ENCODE peak calls at places on chromosome 1, in nine cellular contexts. One of them, this sample, is unnamed.

GRCh38 chr1:55626326-55626725 is 411.2 kb upstream of the USP24 start:
- DNase-seq in AG04450: no peak
- DNase-seq in dorsolateral prefrontal cortex: no peak
- DNase-seq in tibial nerve: no peak
- DNase-seq in foreskin fibroblast: peak; percentile 35
- DNase-seq in OCI-LY7: no peak
- DNase-seq in heart right ventricle: no peak
- DNase-seq in left ventricle myocardium inferior: no peak
- DNase-seq in A549: no peak
- DNase-seq in this sample: no peak

GRCh38 chr1:101235696-101236545 is 898 bp upstream of the S1PR1 start:
- DNase-seq in foreskin fibroblast: peak; percentile 18
- DNase-seq in AG04450: no peak
- DNase-seq in left ventricle myocardium inferior: peak; percentile 43
- DNase-seq in tibial nerve: peak; percentile 30
- DNase-seq in dorsolateral prefrontal cortex: no peak
- DNase-seq in OCI-LY7: peak; percentile 41
- DNase-seq in A549: no peak
- DNase-seq in heart right ventricle: peak; percentile 50
- DNase-seq in this sample: peak; percentile 49

GRCh38 chr1:31368611-31369107 is 4.2 kb downstream of the FABP3 start:
- DNase-seq in foreskin fibroblast: no peak
- DNase-seq in heart right ventricle: peak; percentile 73
- DNase-seq in tibial nerve: no peak
- DNase-seq in OCI-LY7: no peak
- DNase-seq in A549: no peak
- DNase-seq in left ventricle myocardium inferior: peak; percentile 46
- DNase-seq in dorsolateral prefrontal cortex: no peak
- DNase-seq in AG04450: no peak
- DNase-seq in this sample: no peak

GRCh38 chr1:224544276-224544675 is 71.8 kb upstream of the CNIH3 start:
- DNase-seq in OCI-LY7: no peak
- DNase-seq in AG04450: no peak
- DNase-seq in dorsolateral prefrontal cortex: no peak
- DNase-seq in tibial nerve: no peak
- DNase-seq in left ventricle myocardium inferior: no peak
- DNase-seq in A549: no peak
- DNase-seq in heart right ventricle: no peak
- DNase-seq in foreskin fibroblast: peak; percentile 81
- DNase-seq in this sample: no peak

GRCh38 chr1:117453958-117454357 is 86.7 kb downstream of the MAN1A2 start:
- DNase-seq in heart right ventricle: no peak
- DNase-seq in AG04450: no peak
- DNase-seq in foreskin fibroblast: no peak
- DNase-seq in tibial nerve: no peak
- DNase-seq in dorsolateral prefrontal cortex: no peak
- DNase-seq in OCI-LY7: no peak
- DNase-seq in left ventricle myocardium inferior: no peak
- DNase-seq in A549: no peak
- DNase-seq in this sample: no peak

GRCh38 chr1:51295926-51296325 is 34.4 kb downstream of the TTC39A start:
- DNase-seq in A549: no peak
- DNase-seq in dorsolateral prefrontal cortex: no peak
- DNase-seq in foreskin fibroblast: no peak
- DNase-seq in heart right ventricle: no peak
- DNase-seq in AG04450: no peak
- DNase-seq in OCI-LY7: no peak
- DNase-seq in tibial nerve: no peak
- DNase-seq in left ventricle myocardium inferior: no peak
- DNase-seq in this sample: no peak

GRCh38 chr1:195141294-195141693 is 1466.9 kb downstream of the KCNT2 start:
- DNase-seq in OCI-LY7: peak; percentile 3
- DNase-seq in A549: no peak
- DNase-seq in tibial nerve: no peak
- DNase-seq in AG04450: no peak
- DNase-seq in foreskin fibroblast: no peak
- DNase-seq in heart right ventricle: no peak
- DNase-seq in left ventricle myocardium inferior: no peak
- DNase-seq in dorsolateral prefrontal cortex: no peak
- DNase-seq in this sample: no peak

GRCh38 chr1:113811353-113811887 is 856 bp downstream of the RSBN1 start:
- DNase-seq in tibial nerve: peak; percentile 45
- DNase-seq in dorsolateral prefrontal cortex: peak; percentile 15
- DNase-seq in left ventricle myocardium inferior: no peak
- DNase-seq in AG04450: no peak
- DNase-seq in A549: peak; percentile 8
- DNase-seq in OCI-LY7: peak; percentile 55
- DNase-seq in foreskin fibroblast: no peak
- DNase-seq in heart right ventricle: peak; percentile 45
- DNase-seq in this sample: peak; percentile 23

GRCh38 chr1:46442317-46443161 is 47.1 kb upstream of the DMBX1 start:
- DNase-seq in AG04450: peak; percentile 20
- DNase-seq in OCI-LY7: peak; percentile 70
- DNase-seq in heart right ventricle: peak; percentile 72
- DNase-seq in tibial nerve: peak; percentile 83
- DNase-seq in A549: peak; percentile 65
- DNase-seq in foreskin fibroblast: peak; percentile 45
- DNase-seq in dorsolateral prefrontal cortex: peak; percentile 65
- DNase-seq in left ventricle myocardium inferior: peak; percentile 66
- DNase-seq in this sample: peak; percentile 85

GRCh38 chr1:236117710-236118109 is 24.6 kb upstream of the GPR137B start:
- DNase-seq in left ventricle myocardium inferior: no peak
- DNase-seq in OCI-LY7: no peak
- DNase-seq in foreskin fibroblast: no peak
- DNase-seq in A549: no peak
- DNase-seq in dorsolateral prefrontal cortex: no peak
- DNase-seq in tibial nerve: no peak
- DNase-seq in AG04450: no peak
- DNase-seq in heart right ventricle: no peak
- DNase-seq in this sample: no peak

GRCh38 chr1:228157381-228158126 is 7.8 kb downstream of the GJC2 start:
- DNase-seq in OCI-LY7: no peak
- DNase-seq in dorsolateral prefrontal cortex: no peak
- DNase-seq in foreskin fibroblast: no peak
- DNase-seq in heart right ventricle: no peak
- DNase-seq in A549: no peak
- DNase-seq in left ventricle myocardium inferior: peak; percentile 8
- DNase-seq in AG04450: no peak
- DNase-seq in tibial nerve: no peak
- DNase-seq in this sample: no peak

GRCh38 chr1:228898582-228898992 is 163.3 kb downstream of the RHOU start:
- DNase-seq in A549: no peak
- DNase-seq in heart right ventricle: no peak
- DNase-seq in tibial nerve: no peak
- DNase-seq in OCI-LY7: no peak
- DNase-seq in AG04450: no peak
- DNase-seq in foreskin fibroblast: no peak
- DNase-seq in dorsolateral prefrontal cortex: no peak
- DNase-seq in left ventricle myocardium inferior: no peak
- DNase-seq in this sample: peak; percentile 49

GRCh38 chr1:12052997-12053686 is 10.0 kb upstream of the TNFRSF8 start:
- DNase-seq in A549: no peak
- DNase-seq in dorsolateral prefrontal cortex: peak; percentile 49
- DNase-seq in heart right ventricle: peak; percentile 64
- DNase-seq in OCI-LY7: no peak
- DNase-seq in AG04450: no peak
- DNase-seq in foreskin fibroblast: no peak
- DNase-seq in left ventricle myocardium inferior: peak; percentile 61
- DNase-seq in tibial nerve: no peak
- DNase-seq in this sample: no peak

GRCh38 chr1:235098991-235099390 is 29.6 kb downstream of the TOMM20 start:
- DNase-seq in OCI-LY7: no peak
- DNase-seq in left ventricle myocardium inferior: no peak
- DNase-seq in A549: no peak
- DNase-seq in heart right ventricle: no peak
- DNase-seq in tibial nerve: no peak
- DNase-seq in foreskin fibroblast: no peak
- DNase-seq in AG04450: no peak
- DNase-seq in dorsolateral prefrontal cortex: no peak
- DNase-seq in this sample: no peak

GRCh38 chr1:145891587-145892485 is 6.2 kb upstream of the ANKRD35 start:
- DNase-seq in left ventricle myocardium inferior: peak; percentile 89
- DNase-seq in dorsolateral prefrontal cortex: peak; percentile 97
- DNase-seq in AG04450: peak; percentile 98
- DNase-seq in A549: peak; percentile 99
- DNase-seq in OCI-LY7: peak; percentile 66
- DNase-seq in heart right ventricle: peak; percentile 95
- DNase-seq in tibial nerve: peak; percentile 99
- DNase-seq in foreskin fibroblast: peak; percentile 100
- DNase-seq in this sample: peak; percentile 98

GRCh38 chr1:1664941-1665814 is 6.4 kb upstream of the CDK11B start:
- DNase-seq in tibial nerve: no peak
- DNase-seq in dorsolateral prefrontal cortex: no peak
- DNase-seq in AG04450: no peak
- DNase-seq in OCI-LY7: no peak
- DNase-seq in left ventricle myocardium inferior: no peak
- DNase-seq in foreskin fibroblast: no peak
- DNase-seq in heart right ventricle: no peak
- DNase-seq in A549: no peak
- DNase-seq in this sample: no peak
- H3K4me3 ChIP-seq in tibial nerve: no peak overlapping the region
- H3K4me3 ChIP-seq in dorsolateral prefrontal cortex: no peak overlapping the region
- H3K4me3 ChIP-seq in AG04450: no peak overlapping the region
- H3K4me3 ChIP-seq in OCI-LY7: no peak overlapping the region
- H3K4me3 ChIP-seq in left ventricle myocardium inferior: no peak overlapping the region
- H3K4me3 ChIP-seq in foreskin fibroblast: no peak overlapping the region
- H3K4me3 ChIP-seq in heart right ventricle: no peak overlapping the region
- H3K4me3 ChIP-seq in A549: no peak overlapping the region
- H3K4me3 ChIP-seq in this sample: no peak overlapping the region

GRCh38 chr1:156895408-156895874 is 1.9 kb downstream of the PEAR1 start:
- DNase-seq in OCI-LY7: no peak
- DNase-seq in AG04450: no peak
- DNase-seq in heart right ventricle: no peak
- DNase-seq in dorsolateral prefrontal cortex: no peak
- DNase-seq in A549: no peak
- DNase-seq in foreskin fibroblast: no peak
- DNase-seq in tibial nerve: peak; percentile 40
- DNase-seq in left ventricle myocardium inferior: no peak
- DNase-seq in this sample: no peak
- H3K4me3 ChIP-seq in OCI-LY7: no peak overlapping the region
- H3K4me3 ChIP-seq in AG04450: no peak overlapping the region
- H3K4me3 ChIP-seq in heart right ventricle: peak overlapping the region; percentile 77
- H3K4me3 ChIP-seq in dorsolateral prefrontal cortex: no peak overlapping the region
- H3K4me3 ChIP-seq in A549: no peak overlapping the region
- H3K4me3 ChIP-seq in foreskin fibroblast: peak overlapping the region; percentile 54
- H3K4me3 ChIP-seq in tibial nerve: peak overlapping the region; percentile 30
- H3K4me3 ChIP-seq in left ventricle myocardium inferior: peak overlapping the region; percentile 72
- H3K4me3 ChIP-seq in this sample: no peak overlapping the region

DNA sequence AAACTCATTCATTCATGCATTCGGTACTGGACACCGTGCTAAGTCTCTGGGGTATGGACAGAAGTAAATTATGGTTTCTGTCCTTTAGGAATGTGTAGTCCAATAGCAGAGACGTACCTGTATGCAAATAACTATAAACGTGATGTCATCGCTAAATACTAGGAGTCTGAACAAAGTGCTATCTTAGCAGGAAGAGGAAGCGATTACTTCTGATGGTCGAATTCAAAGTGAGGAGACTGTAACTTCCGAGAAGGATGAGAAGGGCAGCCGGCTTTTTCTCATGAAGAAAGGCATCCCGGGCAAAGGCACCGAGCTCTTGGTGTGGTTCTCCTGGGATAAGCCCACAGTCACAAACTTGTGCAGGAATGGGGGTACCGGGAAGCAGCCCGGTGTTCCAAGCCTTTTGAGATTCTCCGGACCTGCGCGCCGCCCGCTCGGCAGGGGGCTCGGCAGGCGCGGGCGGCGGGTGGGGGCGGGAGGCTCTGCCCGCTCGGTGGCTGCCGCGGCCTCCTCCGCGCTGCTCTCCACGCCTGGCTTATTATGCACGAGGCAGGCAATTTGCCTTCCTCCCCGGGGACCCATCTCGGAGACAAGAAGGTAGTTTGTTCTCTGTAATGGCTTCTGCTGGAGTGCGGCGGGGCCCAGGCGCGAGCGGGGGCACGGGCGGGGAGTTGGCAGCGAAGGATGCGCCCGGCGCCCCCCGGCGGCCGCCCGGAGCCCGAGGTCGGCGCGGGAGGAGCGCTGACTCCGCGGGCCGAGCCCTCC is 67.5 kb upstream of the CD1D start:
- DNase-seq in tibial nerve: no peak
- DNase-seq in left ventricle myocardium inferior: peak; percentile 30
- DNase-seq in heart right ventricle: no peak
- DNase-seq in AG04450: no peak
- DNase-seq in foreskin fibroblast: peak; percentile 35
- DNase-seq in dorsolateral prefrontal cortex: no peak
- DNase-seq in A549: peak; percentile 63
- DNase-seq in OCI-LY7: peak; percentile 62
- DNase-seq in this sample: no peak
- H3K4me3 ChIP-seq in tibial nerve: peak overlapping the region; percentile 34
- H3K4me3 ChIP-seq in left ventricle myocardium inferior: peak overlapping the region; percentile 64
- H3K4me3 ChIP-seq in heart right ventricle: peak overlapping the region; percentile 54
- H3K4me3 ChIP-seq in AG04450: peak overlapping the region; percentile 61
- H3K4me3 ChIP-seq in foreskin fibroblast: peak overlapping the region; percentile 43
- H3K4me3 ChIP-seq in dorsolateral prefrontal cortex: peak overlapping the region; percentile 63
- H3K4me3 ChIP-seq in A549: peak overlapping the region; percentile 60
- H3K4me3 ChIP-seq in OCI-LY7: peak overlapping the region; percentile 67
- H3K4me3 ChIP-seq in this sample: peak overlapping the region; percentile 14

GRCh38 chr1:53220171-53220961 is at the start of gene CZIB:
- DNase-seq in OCI-LY7: peak; percentile 94
- DNase-seq in left ventricle myocardium inferior: peak; percentile 96
- DNase-seq in dorsolateral prefrontal cortex: peak; percentile 93
- DNase-seq in A549: peak; percentile 73
- DNase-seq in AG04450: peak; percentile 58
- DNase-seq in tibial nerve: peak; percentile 91
- DNase-seq in heart right ventricle: peak; percentile 95
- DNase-seq in foreskin fibroblast: peak; percentile 88
- DNase-seq in this sample: peak; percentile 98

GRCh38 chr1:53218201-53218600 is 2.2 kb downstream of the CZIB start:
- DNase-seq in foreskin fibroblast: no peak
- DNase-seq in AG04450: no peak
- DNase-seq in OCI-LY7: no peak
- DNase-seq in tibial nerve: no peak
- DNase-seq in dorsolateral prefrontal cortex: no peak
- DNase-seq in left ventricle myocardium inferior: no peak
- DNase-seq in A549: no peak
- DNase-seq in heart right ventricle: no peak
- DNase-seq in this sample: no peak

GRCh38 chr1:53214541-53214940 is 5.9 kb downstream of the CZIB start:
- DNase-seq in dorsolateral prefrontal cortex: no peak
- DNase-seq in heart right ventricle: no peak
- DNase-seq in left ventricle myocardium inferior: no peak
- DNase-seq in tibial nerve: no peak
- DNase-seq in foreskin fibroblast: no peak
- DNase-seq in OCI-LY7: no peak
- DNase-seq in AG04450: no peak
- DNase-seq in A549: no peak
- DNase-seq in this sample: no peak

GRCh38 chr1:53220962-53221286 is 490 bp upstream of the CZIB start:
- DNase-seq in heart right ventricle: no peak
- DNase-seq in tibial nerve: no peak
- DNase-seq in A549: no peak
- DNase-seq in AG04450: no peak
- DNase-seq in left ventricle myocardium inferior: no peak
- DNase-seq in foreskin fibroblast: no peak
- DNase-seq in OCI-LY7: no peak
- DNase-seq in dorsolateral prefrontal cortex: no peak
- DNase-seq in this sample: no peak

DNA sequence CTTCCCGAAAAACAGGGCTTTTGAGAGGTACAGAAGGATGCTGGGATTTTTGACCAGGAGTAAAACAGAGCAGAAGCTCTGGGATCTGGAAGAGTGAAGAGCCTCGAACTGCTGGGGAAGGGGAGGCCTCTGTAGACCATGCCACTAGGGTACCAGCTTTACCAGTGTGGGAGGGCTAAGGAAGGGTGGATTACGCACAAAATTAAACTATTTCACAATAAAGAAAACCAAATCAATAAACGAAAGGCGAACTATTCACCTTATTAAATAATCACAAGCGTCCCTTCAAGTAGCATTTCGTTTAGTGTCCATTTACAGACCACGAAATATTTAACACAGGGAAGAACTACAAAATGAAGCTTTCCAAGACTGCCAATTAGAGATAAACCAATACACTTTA is 723 bp downstream of the CZIB start:
- DNase-seq in A549: no peak
- DNase-seq in OCI-LY7: no peak
- DNase-seq in left ventricle myocardium inferior: no peak
- DNase-seq in AG04450: no peak
- DNase-seq in dorsolateral prefrontal cortex: no peak
- DNase-seq in tibial nerve: no peak
- DNase-seq in foreskin fibroblast: no peak
- DNase-seq in heart right ventricle: no peak
- DNase-seq in this sample: no peak
- H3K4me3 ChIP-seq in A549: peak overlapping the region; percentile 64
- H3K4me3 ChIP-seq in OCI-LY7: peak overlapping the region; percentile 80
- H3K4me3 ChIP-seq in left ventricle myocardium inferior: peak overlapping the region; percentile 87
- H3K4me3 ChIP-seq in AG04450: peak overlapping the region; percentile 97
- H3K4me3 ChIP-seq in dorsolateral prefrontal cortex: peak overlapping the region; percentile 92
- H3K4me3 ChIP-seq in tibial nerve: peak overlapping the region; percentile 65
- H3K4me3 ChIP-seq in foreskin fibroblast: peak overlapping the region; percentile 88
- H3K4me3 ChIP-seq in heart right ventricle: peak overlapping the region; percentile 82
- H3K4me3 ChIP-seq in this sample: peak overlapping the region; percentile 59